ENCODE peak calls at places on chromosomes 2 and 18, in six cellular contexts. T, G, B, J, C and X are unnamed samples. For H3K27me3, the result is how much of the 10 kb centered on the place peaks cover.

GRCh38 chr18:69388222-69388621 is 12.5 kb upstream of the DOK6 start:
- DNase-seq in T (no peak), G (no peak), B (no peak), J (no peak), C (no peak), X (no peak)

GRCh38 chr2:10028988-10029874 is 14.1 kb upstream of the KLF11 start:
- DNase-seq in T (no peak), G (no peak), B (peak), J (peak), C (peak), X (no peak)

GRCh38 chr2:70041666-70042065 is 45.6 kb upstream of the PCBP1 start:
- DNase-seq in T (peak), G (no peak), B (no peak), J (no peak), C (no peak), X (no peak)

GRCh38 chr2:20123871-20124594 is 72.6 kb upstream of the LAPTM4A start:
- DNase-seq in T (no peak), G (no peak), B (no peak), J (no peak), C (no peak), X (no peak)

GRCh38 chr2:47190188-47190818 is 35.2 kb upstream of the STPG4 start:
- DNase-seq in T (peak), G (no peak), B (no peak), J (no peak), C (no peak), X (no peak)

GRCh38 chr2:58800846-58801245 is 559.7 kb upstream of the FANCL start:
- DNase-seq in T (no peak), G (no peak), B (no peak), J (no peak), C (no peak), X (no peak)

GRCh38 chr2:223166975-223167650 is 115.1 kb downstream of the KCNE4 start:
- DNase-seq in T (no peak), G (no peak), B (no peak), J (no peak), C (no peak), X (no peak)

GRCh38 chr2:43759195-43759594 is 14.6 kb upstream of the DYNC2LI1 start:
- DNase-seq in T (peak), G (no peak), B (no peak), J (no peak), C (no peak), X (no peak)

GRCh38 chr2:172102159-172102857 is 392 bp downstream of the DLX2 start:
- DNase-seq in T (peak), G (no peak), B (no peak), J (no peak), C (peak), X (no peak)

GRCh38 chr2:60353863-60354262 is 199.6 kb downstream of the BCL11A start:
- DNase-seq in T (no peak), G (no peak), B (no peak), J (no peak), C (no peak), X (no peak)

GRCh38 chr2:29033172-29033571 is 41.2 kb downstream of the PCARE start:
- DNase-seq in T (peak), G (no peak), B (no peak), J (no peak), C (no peak), X (no peak)

GRCh38 chr2:8939486-8940114 is 63.9 kb downstream of the MBOAT2 start:
- DNase-seq in T (no peak), G (no peak), B (no peak), J (no peak), C (no peak), X (no peak)

GRCh38 chr2:68695971-68696370 is 38.6 kb upstream of the ARHGAP25 start:
- DNase-seq in T (no peak), G (no peak), B (no peak), J (no peak), C (no peak), X (no peak)

GRCh38 chr2:28869494-28870145 is 489 bp downstream of the TRMT61B start:
- DNase-seq in T (no peak), G (peak), B (peak), J (peak), C (peak), X (no peak)

GRCh38 chr2:111172666-111173065 is 52.0 kb downstream of the BCL2L11 start:
- DNase-seq in T (no peak), G (no peak), B (no peak), J (no peak), C (no peak), X (no peak)

GRCh38 chr2:234373791-234374508 is 122.9 kb downstream of the ARL4C start:
- DNase-seq in T (no peak), G (no peak), B (no peak), J (no peak), C (no peak), X (no peak)

GRCh38 chr18:25830787-25831186 is 259.6 kb downstream of the SS18 start:
- DNase-seq in T (peak), G (no peak), B (no peak), J (peak), C (no peak), X (peak)

DNA sequence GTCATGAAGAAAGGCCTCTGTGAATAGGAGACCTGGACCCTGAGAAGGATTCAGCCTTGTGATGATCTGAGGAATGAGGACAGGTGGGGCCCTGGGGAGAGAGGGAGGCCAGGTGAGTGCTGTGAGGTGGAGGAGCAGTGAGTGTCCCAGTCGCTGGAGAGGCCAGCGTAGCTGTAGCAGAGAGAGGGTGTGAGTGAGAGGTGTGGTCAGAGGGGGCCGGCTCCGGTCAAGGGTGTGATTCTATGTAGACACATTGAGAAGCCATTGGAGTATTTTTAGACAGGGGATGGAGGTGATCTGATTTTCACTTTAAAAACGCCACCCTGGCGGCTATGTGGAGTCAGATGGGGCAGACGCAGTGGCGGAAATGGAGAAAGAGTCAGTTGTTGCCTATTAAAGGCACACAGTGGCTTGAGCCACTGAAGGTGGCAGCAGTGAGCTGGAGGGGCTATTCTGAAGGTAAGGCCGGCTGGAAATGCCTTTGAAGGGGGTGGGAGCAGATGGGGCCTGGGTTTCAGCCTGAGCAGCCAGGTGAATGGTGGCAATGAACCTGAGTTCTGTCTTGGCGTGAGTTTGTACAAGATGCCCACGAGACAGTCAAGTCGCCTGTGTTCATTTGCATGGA is 55.6 kb downstream of the GREB1 start:
- DNase-seq in T (no peak), G (no peak), B (no peak), J (no peak), C (no peak), X (no peak)
- TF ChIP-seq CTCF in T (no peak), G (no peak), B (no peak), J (no peak), C (no peak), X (no peak)

GRCh38 chr2:176093145-176093888 is 796 bp downstream of the HOXD13 start:
- DNase-seq in T (no peak), G (no peak), B (no peak), J (no peak), C (no peak), X (no peak)

GRCh38 chr2:176094307-176094706 is 1.8 kb downstream of the HOXD13 start:
- DNase-seq in T (no peak), G (no peak), B (no peak), J (no peak), C (no peak), X (no peak)

GRCh38 chr2:176095421-176095820 is 2.9 kb downstream of the HOXD13 start:
- DNase-seq in T (no peak), G (no peak), B (no peak), J (no peak), C (no peak), X (no peak)

GRCh38 chr2:176092270-176093144 is at the start of gene HOXD13:
- DNase-seq in T (no peak), G (peak), B (no peak), J (no peak), C (peak), X (no peak)

GRCh38 chr2:176093889-176094232 is 1.3 kb downstream of the HOXD13 start:
- DNase-seq in T (no peak), G (no peak), B (no peak), J (no peak), C (no peak), X (no peak)
- H3K27me3 ChIP-seq in T (half or more), G (under half), B (half or more), J (half or more), C (under half), X (half or more)

GRCh38 chr2:237616373-237617304 is 10.7 kb upstream of the LRRFIP1 start:
- DNase-seq in T (peak), G (no peak), B (no peak), J (no peak), C (no peak), X (no peak)
- TF ChIP-seq POLR2A in T (no peak), G (no peak), B (no peak), J (no peak), C (no peak), X (no peak)

GRCh38 chr2:201707753-201708152 is 9.3 kb upstream of the MPP4 start:
- DNase-seq in T (peak), G (no peak), B (no peak), J (no peak), C (no peak), X (no peak)
- TF ChIP-seq CTCF in T (peak), G (no peak), B (no peak), J (no peak), C (no peak), X (no peak)

GRCh38 chr18:57430983-57431382 is 4.2 kb upstream of the ONECUT2 start:
- DNase-seq in T (no peak), G (no peak), B (no peak), J (no peak), C (no peak), X (no peak)
- H3K27me3 ChIP-seq in T (half or more), G (under half), B (half or more), J (half or more), C (half or more), X (half or more)

GRCh38 chr2:147082850-147083522 is 761.8 kb upstream of the ACVR2A start:
- DNase-seq in T (peak), G (peak), B (peak), J (peak), C (no peak), X (peak)
- TF ChIP-seq POLR2A in T (no peak), G (no peak), B (no peak), J (no peak), C (no peak), X (no peak)

DNA sequence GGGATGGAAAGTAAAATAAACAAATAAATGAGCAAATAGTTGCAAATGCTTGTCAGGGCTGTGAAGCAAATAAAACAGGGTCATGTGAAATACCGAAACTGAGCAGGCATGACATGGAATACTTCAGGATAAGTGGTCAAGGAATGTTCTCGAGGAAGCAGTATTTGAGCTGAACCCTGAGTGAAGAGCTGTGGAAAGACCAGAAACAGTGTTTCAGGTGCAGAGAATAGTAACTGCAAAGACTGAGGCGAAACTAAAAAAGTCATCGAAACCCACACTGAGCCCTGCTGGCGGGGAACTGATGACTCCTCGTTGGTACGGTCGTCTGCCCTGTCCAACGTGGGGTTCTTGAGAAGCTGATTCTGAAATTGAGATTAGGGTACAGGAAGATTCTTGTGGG is 27.2 kb upstream of the MYCN start:
- DNase-seq in T (no peak), G (no peak), B (no peak), J (no peak), C (no peak), X (no peak)
- TF ChIP-seq CTCF in T (no peak), G (no peak), B (no peak), J (no peak), C (no peak), X (no peak)

DNA sequence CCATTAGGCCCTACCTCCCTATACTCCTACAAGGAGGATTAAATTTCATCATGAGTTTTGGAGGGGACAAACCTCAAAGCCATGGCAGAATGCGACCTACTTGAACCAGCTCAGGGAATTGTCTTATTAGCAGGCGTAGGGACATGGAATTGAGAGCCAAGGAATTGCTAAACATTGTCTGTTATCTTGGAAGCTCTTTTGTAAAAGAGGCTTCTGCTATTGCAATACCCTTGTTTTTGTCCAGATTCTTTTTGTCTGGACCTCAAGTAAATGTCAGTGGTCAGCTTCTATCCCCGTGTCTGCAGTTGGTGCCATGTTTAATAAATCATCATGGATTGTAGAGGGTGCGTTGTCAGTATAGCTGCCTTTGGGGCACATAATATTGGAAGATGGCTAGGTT is 62.3 kb downstream of the RHBDD1 start:
- DNase-seq in T (no peak), G (no peak), B (no peak), J (no peak), C (no peak), X (no peak)
- H3K27me3 ChIP-seq in T (under half), G (under half), B (under half), J (under half), C (under half), X (under half)

GRCh38 chr18:50967714-50968661 is at the start of gene ELAC1:
- DNase-seq in T (peak), G (peak), B (peak), J (peak), C (peak), X (peak)
- TF ChIP-seq POLR2A in T (peak), G (peak), B (peak), J (peak), C (peak), X (peak)